ENCODE peak calls at places on chromosomes 4 and X, in four cellular contexts. X, F, W and K are unnamed samples.

GRCh38 chrX:48961585-48962091 is 4.2 kb upstream of the OTUD5 start:
- DNase-seq in X (no peak), F (peak), W (no peak), K (peak)

GRCh38 chrX:38627683-38628082 is 66.3 kb downstream of the TSPAN7 start:
- DNase-seq in X (peak), F (peak), W (no peak), K (peak)

GRCh38 chr4:85807247-85807915 is 332.4 kb downstream of the ARHGAP24 start:
- DNase-seq in X (no peak), F (no peak), W (no peak), K (no peak)

GRCh38 chr4:31053451-31053850 is 333.3 kb downstream of the PCDH7 start:
- DNase-seq in X (no peak), F (no peak), W (no peak), K (no peak)

GRCh38 chr4:4838602-4839470 is 20.6 kb upstream of the MSX1 start:
- DNase-seq in X (no peak), F (no peak), W (no peak), K (no peak)

GRCh38 chr4:150212927-150213326 is 134.7 kb downstream of the DCLK2 start:
- DNase-seq in X (no peak), F (no peak), W (no peak), K (no peak)

GRCh38 chr4:146338512-146338911 is 124.2 kb downstream of the REELD1 start:
- DNase-seq in X (no peak), F (no peak), W (no peak), K (peak)

GRCh38 chrX:31126205-31126604 is 54.4 kb upstream of the FTHL17 start:
- DNase-seq in X (no peak), F (no peak), W (no peak), K (peak)

GRCh38 chr4:105520819-105521790 is 31.3 kb upstream of the ARHGEF38 start:
- DNase-seq in X (peak), F (peak), W (peak), K (peak)

GRCh38 chrX:34901761-34902160 is 40.8 kb upstream of the FAM47B start:
- DNase-seq in X (no peak), F (no peak), W (no peak), K (no peak)

GRCh38 chrX:153902388-153902787 is 2.1 kb upstream of the AVPR2 start:
- DNase-seq in X (peak), F (no peak), W (no peak), K (no peak)

GRCh38 chr4:7419961-7420660 is 14.6 kb downstream of the PSAPL1 start:
- DNase-seq in X (no peak), F (no peak), W (no peak), K (no peak)

GRCh38 chrX:54810532-54810931 is 3.0 kb downstream of the MAGED2 start:
- DNase-seq in X (no peak), F (no peak), W (no peak), K (no peak)

GRCh38 chr4:161208564-161208963 is 955.2 kb downstream of the FSTL5 start:
- DNase-seq in X (peak), F (no peak), W (no peak), K (no peak)

GRCh38 chr4:88138561-88138960 is 19.9 kb downstream of the ABCG2 start:
- DNase-seq in X (no peak), F (no peak), W (no peak), K (peak)

GRCh38 chrX:16465081-16465876 is 184.7 kb upstream of the S100G start:
- DNase-seq in X (no peak), F (no peak), W (no peak), K (peak)

GRCh38 chrX:86369847-86370630 is 221.8 kb downstream of the DACH2 start:
- DNase-seq in X (no peak), F (no peak), W (no peak), K (peak)

GRCh38 chr4:104382961-104383360 is 111.7 kb downstream of the CXXC4 start:
- DNase-seq in X (no peak), F (no peak), W (no peak), K (no peak)

GRCh38 chr4:126778348-126778747 is 854.4 kb upstream of the INTU start:
- DNase-seq in X (no peak), F (peak), W (no peak), K (peak)

GRCh38 chr4:25749150-25749794 is 93.6 kb downstream of the SLC34A2 start:
- DNase-seq in X (no peak), F (no peak), W (no peak), K (no peak)

GRCh38 chr4:122364700-122365404 is 14.0 kb upstream of the ADAD1 start:
- DNase-seq in X (no peak), F (peak), W (no peak), K (no peak)

GRCh38 chrX:8731579-8732395 is at the start of gene ANOS1:
- DNase-seq in X (peak), F (no peak), W (no peak), K (no peak)

GRCh38 chr4:136768925-136769275 is 763.4 kb downstream of the PCDH18 start:
- DNase-seq in X (no peak), F (no peak), W (no peak), K (no peak)

GRCh38 chr4:186915816-186916215 is 192.2 kb upstream of the FAT1 start:
- DNase-seq in X (no peak), F (no peak), W (no peak), K (no peak)

GRCh38 chrX:48968377-48968776 is 3.3 kb downstream of the KCND1 start:
- DNase-seq in X (no peak), F (no peak), W (no peak), K (no peak)

GRCh38 chrX:23819385-23820234 is 36.6 kb downstream of the SAT1 start:
- DNase-seq in X (no peak), F (no peak), W (no peak), K (peak)

GRCh38 chr4:54099287-54099958 is 540 bp upstream of the GSX2 start:
- DNase-seq in X (no peak), F (no peak), W (no peak), K (no peak)

GRCh38 chr4:98110214-98110613 is 33.1 kb downstream of the STPG2 start:
- DNase-seq in X (no peak), F (no peak), W (no peak), K (no peak)

GRCh38 chrX:82134378-82134777 is 932.5 kb downstream of the SH3BGRL start:
- DNase-seq in X (no peak), F (no peak), W (no peak), K (no peak)

GRCh38 chrX:147533426-147533825 is 378.3 kb upstream of the FMR1 start:
- DNase-seq in X (no peak), F (no peak), W (no peak), K (no peak)

GRCh38 chr4:156512622-156513021 is 459.0 kb downstream of the PDGFC start:
- DNase-seq in X (no peak), F (no peak), W (no peak), K (peak)

GRCh38 chr4:27040351-27040750 is 179.7 kb downstream of the STIM2 start:
- DNase-seq in X (no peak), F (no peak), W (no peak), K (no peak)

GRCh38 chr4:151129801-151130200 is 30.4 kb downstream of the RPS3A start:
- DNase-seq in X (no peak), F (no peak), W (no peak), K (peak)

GRCh38 chr4:58465031-58465430 is 1354.8 kb upstream of the IGFBP7 start:
- DNase-seq in X (no peak), F (no peak), W (no peak), K (no peak)

GRCh38 chrX:13340182-13340791 is 20.4 kb upstream of the ATXN3L start:
- DNase-seq in X (no peak), F (no peak), W (no peak), K (peak)

GRCh38 chr4:87559090-87559837 is 30.1 kb upstream of the SPARCL1 start:
- DNase-seq in X (peak), F (peak), W (peak), K (no peak)

GRCh38 chrX:56314334-56314733 is 82.2 kb downstream of the KLF8 start:
- DNase-seq in X (no peak), F (no peak), W (no peak), K (no peak)

GRCh38 chr4:168907119-168907698 is 102.8 kb downstream of the CBR4 start:
- DNase-seq in X (no peak), F (no peak), W (no peak), K (peak)

GRCh38 chr4:60656171-60656570 is 544.0 kb upstream of the ADGRL3 start:
- DNase-seq in X (no peak), F (no peak), W (no peak), K (peak)

GRCh38 chr4:119735136-119735770 is 106.6 kb upstream of the PDE5A start:
- DNase-seq in X (no peak), F (no peak), W (no peak), K (peak)
- H3K9ac ChIP-seq in X (no peak), F (no peak), W (no peak), K (no peak)

DNA sequence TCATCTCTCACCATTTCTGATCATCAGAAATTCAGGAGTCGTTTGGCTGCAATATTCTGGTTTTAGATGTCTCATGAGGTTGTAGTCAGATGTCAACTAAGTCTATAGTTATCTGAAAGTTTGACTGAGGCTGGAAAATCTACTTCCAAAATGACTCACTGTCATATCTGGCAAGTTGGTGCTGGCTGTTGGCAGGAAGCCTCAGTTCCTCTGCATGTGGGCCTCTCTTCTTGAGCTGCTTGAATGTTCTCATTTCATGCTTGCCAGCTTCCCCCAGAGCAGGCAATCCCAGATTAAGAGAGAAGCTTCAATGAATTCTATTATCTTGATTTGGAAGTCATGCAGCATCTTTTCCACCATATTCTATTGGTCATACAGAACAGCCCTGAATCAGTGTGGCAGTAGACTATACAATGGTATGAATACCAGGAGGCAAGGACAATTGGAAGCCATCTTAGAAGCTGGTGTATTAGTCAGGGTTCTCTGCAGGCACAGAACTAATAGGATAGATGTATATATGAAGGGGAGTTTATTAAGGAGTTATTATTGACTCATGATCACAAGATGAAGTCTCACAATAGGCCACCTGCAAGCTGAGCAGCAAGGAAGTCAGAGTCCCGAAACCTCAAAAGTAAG is 46.8 kb upstream of the ELF2 start:
- DNase-seq in X (no peak), F (peak), W (no peak), K (peak)
- TF ChIP-seq RCOR1 in X (no peak), F (no peak), W (no peak), K (no peak)

GRCh38 chr4:2835978-2836377 is 7.7 kb upstream of the ADD1 start:
- DNase-seq in X (no peak), F (no peak), W (no peak), K (no peak)

GRCh38 chr4:2836391-2836859 is 7.2 kb upstream of the ADD1 start:
- DNase-seq in X (no peak), F (no peak), W (no peak), K (no peak)

GRCh38 chr4:2837904-2838496 is 5.6 kb upstream of the ADD1 start:
- DNase-seq in X (peak), F (no peak), W (no peak), K (peak)

GRCh38 chr4:2839060-2839459 is 4.6 kb upstream of the ADD1 start:
- DNase-seq in X (no peak), F (no peak), W (no peak), K (no peak)

GRCh38 chr4:2837110-2837903 is 6.3 kb upstream of the ADD1 start:
- DNase-seq in X (peak), F (no peak), W (no peak), K (no peak)
- H3K9ac ChIP-seq in X (no peak), F (peak), W (no peak), K (no peak)

GRCh38 chr4:133146574-133147198 is 2.4 kb upstream of the PCDH10 start:
- DNase-seq in X (peak), F (peak), W (no peak), K (peak)
- TF ChIP-seq RCOR1 in X (no peak), F (no peak), W (no peak), K (no peak)

GRCh38 chr4:749771-750666 is 44.4 kb downstream of the PCGF3 start:
- DNase-seq in X (no peak), F (no peak), W (no peak), K (peak)
- H3K9ac ChIP-seq in X (no peak), F (no peak), W (no peak), K (no peak)

GRCh38 chrX:40854242-40854641 is 118.9 kb upstream of the MED14 start:
- DNase-seq in X (no peak), F (no peak), W (no peak), K (no peak)

GRCh38 chrX:40853816-40854123 is 118.4 kb upstream of the MED14 start:
- DNase-seq in X (no peak), F (no peak), W (no peak), K (no peak)

GRCh38 chrX:40849906-40850672 is 114.7 kb upstream of the MED14 start:
- DNase-seq in X (no peak), F (no peak), W (no peak), K (peak)

GRCh38 chrX:40853004-40853815 is 117.9 kb upstream of the MED14 start:
- DNase-seq in X (no peak), F (no peak), W (no peak), K (no peak)

DNA sequence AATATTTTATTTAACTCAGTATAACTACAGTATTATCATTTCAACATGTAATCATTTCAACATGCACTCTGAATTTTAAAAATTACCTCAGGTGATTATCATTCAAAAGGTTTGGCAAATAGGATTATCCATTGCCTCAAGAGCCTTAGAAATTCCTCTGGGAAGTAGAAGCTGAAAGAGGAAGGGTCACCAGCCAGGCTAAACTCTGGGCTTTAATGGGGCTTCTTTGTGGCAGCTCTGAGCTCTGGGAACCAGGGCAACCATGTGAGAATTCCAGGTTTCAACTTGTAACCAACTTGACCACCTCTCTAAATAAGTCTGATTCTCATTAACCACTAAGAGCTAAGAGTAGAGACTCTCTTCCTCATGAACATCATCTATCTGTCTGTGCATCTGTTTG is 117.2 kb upstream of the MED14 start:
- DNase-seq in X (no peak), F (no peak), W (no peak), K (no peak)
- TF ChIP-seq RCOR1 in X (no peak), F (no peak), W (no peak), K (no peak)

DNA sequence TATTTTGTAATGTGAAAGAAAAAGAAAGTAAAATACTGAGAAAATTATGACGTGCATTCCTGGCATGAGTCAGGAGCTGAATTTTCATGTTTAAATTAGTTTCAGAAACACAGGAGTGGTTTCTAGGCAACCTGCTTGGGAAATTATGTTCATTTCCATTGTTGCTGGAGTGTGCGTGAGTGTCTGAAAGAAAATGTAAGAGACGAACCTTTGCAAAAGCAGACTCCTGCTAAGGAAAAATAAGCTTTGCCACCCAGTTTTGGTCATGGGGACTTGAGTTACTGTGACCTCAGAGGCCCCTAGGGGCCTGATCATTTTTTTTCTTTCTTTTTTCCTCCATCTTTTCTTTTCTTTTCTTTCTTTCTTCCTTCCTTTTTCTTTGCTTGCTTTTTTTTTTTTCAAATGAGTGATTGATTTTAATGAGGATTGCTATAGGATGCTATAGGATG is 18.8 kb upstream of the CHRNA9 start:
- DNase-seq in X (no peak), F (no peak), W (peak), K (peak)
- H3K9ac ChIP-seq in X (peak), F (no peak), W (peak), K (peak)

DNA sequence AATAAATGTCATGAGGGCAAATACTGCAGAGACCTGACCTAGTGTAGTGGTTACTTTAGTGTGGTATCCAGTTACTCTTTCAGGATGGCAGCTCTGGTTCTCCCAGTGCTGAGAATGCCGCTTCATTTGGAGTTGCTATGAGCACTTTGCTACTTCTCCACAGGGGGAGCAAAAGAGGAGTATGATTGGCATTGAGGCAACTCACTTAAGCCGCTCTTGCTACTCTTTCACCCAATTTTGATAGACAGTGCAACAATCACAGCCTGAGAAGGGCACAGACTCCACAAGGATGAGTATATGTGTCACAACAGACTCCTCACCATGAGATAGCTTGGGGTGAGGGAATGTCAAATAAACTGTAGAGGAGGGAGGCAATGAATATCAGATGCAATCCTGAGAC is 81.2 kb downstream of the NPY1R start:
- DNase-seq in X (peak), F (no peak), W (no peak), K (no peak)
- TF ChIP-seq RCOR1 in X (no peak), F (no peak), W (no peak), K (no peak)

DNA sequence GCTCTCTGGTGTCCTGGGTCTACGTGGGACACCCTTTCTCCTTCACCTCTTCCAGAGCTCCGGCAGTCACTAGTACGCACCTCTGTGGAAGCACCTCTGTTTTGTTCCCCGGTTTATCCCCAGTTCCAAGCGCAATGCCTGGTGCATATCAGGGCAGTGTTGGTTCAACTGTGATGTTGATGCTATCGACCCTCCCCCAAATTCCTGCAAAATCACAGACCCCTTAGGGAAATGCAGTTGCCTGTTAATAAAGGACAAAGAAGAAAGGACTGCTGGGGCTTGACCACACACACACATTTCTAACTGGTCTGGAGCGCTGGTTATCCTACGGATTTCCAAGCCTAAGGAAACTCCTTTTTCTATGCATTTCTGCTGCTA is 513 bp upstream of the NMU start:
- DNase-seq in X (peak), F (peak), W (no peak), K (no peak)
- H3K9ac ChIP-seq in X (no peak), F (peak), W (no peak), K (no peak)